ENCODE peak calls at places on chromosomes 3 and 15, in eight cellular contexts. One of them, this sample, is unnamed.

GRCh38 chr3:38454179-38454883 is 641 bp downstream of the ACVR2B start:
- DNase-seq in activated T-helper 1 cell treated with anti-CD3 and anti-CD28 coated beads, Interleukin-12 subunit alpha, Interleukin-12 subunit beta, Interleukin-2, Interleukin-4 antibody, amounts not matched to agents 30 ng/mL and 10 ng/mL and 1 ng/mL, durations not matched to agents 14 hours and 24 hours and 36 hours: peak
- DNase-seq in stimulated activated CD8-positive, alpha-beta memory T cell treated with anti-CD3 and anti-CD28 coated beads, Interleukin-4, amount 100 ng/mL, for 1 hour: no peak
- DNase-seq in SK-N-DZ: no peak
- DNase-seq in transverse colon: peak
- DNase-seq in GM23338: peak
- DNase-seq in activated T-cell treated with anti-CD3 and anti-CD28 coated beads, Interleukin-2, amount 50 U/mL, for 72 hours: peak
- DNase-seq in foreskin fibroblast: peak
- DNase-seq in this sample: peak

GRCh38 chr3:30637310-30638227 is 31.2 kb downstream of the TGFBR2 start:
- DNase-seq in activated T-helper 1 cell treated with anti-CD3 and anti-CD28 coated beads, Interleukin-12 subunit alpha, Interleukin-12 subunit beta, Interleukin-2, Interleukin-4 antibody, amounts not matched to agents 30 ng/mL and 10 ng/mL and 1 ng/mL, durations not matched to agents 14 hours and 24 hours and 36 hours: no peak
- DNase-seq in stimulated activated CD8-positive, alpha-beta memory T cell treated with anti-CD3 and anti-CD28 coated beads, Interleukin-4, amount 100 ng/mL, for 1 hour: no peak
- DNase-seq in SK-N-DZ: no peak
- DNase-seq in transverse colon: no peak
- DNase-seq in GM23338: no peak
- DNase-seq in activated T-cell treated with anti-CD3 and anti-CD28 coated beads, Interleukin-2, amount 50 U/mL, for 72 hours: no peak
- DNase-seq in foreskin fibroblast: no peak
- DNase-seq in this sample: no peak

GRCh38 chr3:124707667-124708066 is 22.6 kb upstream of the UMPS start:
- DNase-seq in activated T-helper 1 cell treated with anti-CD3 and anti-CD28 coated beads, Interleukin-12 subunit alpha, Interleukin-12 subunit beta, Interleukin-2, Interleukin-4 antibody, amounts not matched to agents 30 ng/mL and 10 ng/mL and 1 ng/mL, durations not matched to agents 14 hours and 24 hours and 36 hours: no peak
- DNase-seq in stimulated activated CD8-positive, alpha-beta memory T cell treated with anti-CD3 and anti-CD28 coated beads, Interleukin-4, amount 100 ng/mL, for 1 hour: no peak
- DNase-seq in SK-N-DZ: no peak
- DNase-seq in transverse colon: no peak
- DNase-seq in GM23338: peak
- DNase-seq in activated T-cell treated with anti-CD3 and anti-CD28 coated beads, Interleukin-2, amount 50 U/mL, for 72 hours: no peak
- DNase-seq in foreskin fibroblast: peak
- DNase-seq in this sample: no peak

GRCh38 chr3:50322386-50323091 is at the start of gene HYAL2:
- DNase-seq in activated T-helper 1 cell treated with anti-CD3 and anti-CD28 coated beads, Interleukin-12 subunit alpha, Interleukin-12 subunit beta, Interleukin-2, Interleukin-4 antibody, amounts not matched to agents 30 ng/mL and 10 ng/mL and 1 ng/mL, durations not matched to agents 14 hours and 24 hours and 36 hours: no peak
- DNase-seq in stimulated activated CD8-positive, alpha-beta memory T cell treated with anti-CD3 and anti-CD28 coated beads, Interleukin-4, amount 100 ng/mL, for 1 hour: no peak
- DNase-seq in SK-N-DZ: no peak
- DNase-seq in transverse colon: no peak
- DNase-seq in GM23338: peak
- DNase-seq in activated T-cell treated with anti-CD3 and anti-CD28 coated beads, Interleukin-2, amount 50 U/mL, for 72 hours: no peak
- DNase-seq in foreskin fibroblast: no peak
- DNase-seq in this sample: no peak

GRCh38 chr3:190384241-190384863 is 3.6 kb upstream of the CLDN16 start:
- DNase-seq in activated T-helper 1 cell treated with anti-CD3 and anti-CD28 coated beads, Interleukin-12 subunit alpha, Interleukin-12 subunit beta, Interleukin-2, Interleukin-4 antibody, amounts not matched to agents 30 ng/mL and 10 ng/mL and 1 ng/mL, durations not matched to agents 14 hours and 24 hours and 36 hours: no peak
- DNase-seq in stimulated activated CD8-positive, alpha-beta memory T cell treated with anti-CD3 and anti-CD28 coated beads, Interleukin-4, amount 100 ng/mL, for 1 hour: no peak
- DNase-seq in SK-N-DZ: no peak
- DNase-seq in transverse colon: peak
- DNase-seq in GM23338: peak
- DNase-seq in activated T-cell treated with anti-CD3 and anti-CD28 coated beads, Interleukin-2, amount 50 U/mL, for 72 hours: no peak
- DNase-seq in foreskin fibroblast: peak
- DNase-seq in this sample: peak

GRCh38 chr15:70147778-70148177 is 50.1 kb upstream of the TLE3 start:
- DNase-seq in activated T-helper 1 cell treated with anti-CD3 and anti-CD28 coated beads, Interleukin-12 subunit alpha, Interleukin-12 subunit beta, Interleukin-2, Interleukin-4 antibody, amounts not matched to agents 30 ng/mL and 10 ng/mL and 1 ng/mL, durations not matched to agents 14 hours and 24 hours and 36 hours: no peak
- DNase-seq in stimulated activated CD8-positive, alpha-beta memory T cell treated with anti-CD3 and anti-CD28 coated beads, Interleukin-4, amount 100 ng/mL, for 1 hour: no peak
- DNase-seq in SK-N-DZ: no peak
- DNase-seq in transverse colon: no peak
- DNase-seq in GM23338: no peak
- DNase-seq in activated T-cell treated with anti-CD3 and anti-CD28 coated beads, Interleukin-2, amount 50 U/mL, for 72 hours: no peak
- DNase-seq in foreskin fibroblast: no peak
- DNase-seq in this sample: no peak

GRCh38 chr3:58628823-58629562 is 37.6 kb downstream of the FAM3D start:
- DNase-seq in activated T-helper 1 cell treated with anti-CD3 and anti-CD28 coated beads, Interleukin-12 subunit alpha, Interleukin-12 subunit beta, Interleukin-2, Interleukin-4 antibody, amounts not matched to agents 30 ng/mL and 10 ng/mL and 1 ng/mL, durations not matched to agents 14 hours and 24 hours and 36 hours: no peak
- DNase-seq in stimulated activated CD8-positive, alpha-beta memory T cell treated with anti-CD3 and anti-CD28 coated beads, Interleukin-4, amount 100 ng/mL, for 1 hour: no peak
- DNase-seq in SK-N-DZ: no peak
- DNase-seq in transverse colon: peak
- DNase-seq in GM23338: no peak
- DNase-seq in activated T-cell treated with anti-CD3 and anti-CD28 coated beads, Interleukin-2, amount 50 U/mL, for 72 hours: no peak
- DNase-seq in foreskin fibroblast: peak
- DNase-seq in this sample: no peak

GRCh38 chr15:29220852-29221251 is 48.8 kb downstream of the NSMCE3 start:
- DNase-seq in activated T-helper 1 cell treated with anti-CD3 and anti-CD28 coated beads, Interleukin-12 subunit alpha, Interleukin-12 subunit beta, Interleukin-2, Interleukin-4 antibody, amounts not matched to agents 30 ng/mL and 10 ng/mL and 1 ng/mL, durations not matched to agents 14 hours and 24 hours and 36 hours: no peak
- DNase-seq in stimulated activated CD8-positive, alpha-beta memory T cell treated with anti-CD3 and anti-CD28 coated beads, Interleukin-4, amount 100 ng/mL, for 1 hour: no peak
- DNase-seq in SK-N-DZ: no peak
- DNase-seq in transverse colon: no peak
- DNase-seq in GM23338: no peak
- DNase-seq in activated T-cell treated with anti-CD3 and anti-CD28 coated beads, Interleukin-2, amount 50 U/mL, for 72 hours: no peak
- DNase-seq in foreskin fibroblast: no peak
- DNase-seq in this sample: no peak

GRCh38 chr15:66721501-66721937 is 19.5 kb downstream of the SMAD6 start:
- DNase-seq in activated T-helper 1 cell treated with anti-CD3 and anti-CD28 coated beads, Interleukin-12 subunit alpha, Interleukin-12 subunit beta, Interleukin-2, Interleukin-4 antibody, amounts not matched to agents 30 ng/mL and 10 ng/mL and 1 ng/mL, durations not matched to agents 14 hours and 24 hours and 36 hours: no peak
- DNase-seq in stimulated activated CD8-positive, alpha-beta memory T cell treated with anti-CD3 and anti-CD28 coated beads, Interleukin-4, amount 100 ng/mL, for 1 hour: no peak
- DNase-seq in SK-N-DZ: no peak
- DNase-seq in transverse colon: no peak
- DNase-seq in GM23338: no peak
- DNase-seq in activated T-cell treated with anti-CD3 and anti-CD28 coated beads, Interleukin-2, amount 50 U/mL, for 72 hours: no peak
- DNase-seq in foreskin fibroblast: peak
- DNase-seq in this sample: no peak

GRCh38 chr3:24387000-24387399 is 107.7 kb downstream of the THRB start:
- DNase-seq in activated T-helper 1 cell treated with anti-CD3 and anti-CD28 coated beads, Interleukin-12 subunit alpha, Interleukin-12 subunit beta, Interleukin-2, Interleukin-4 antibody, amounts not matched to agents 30 ng/mL and 10 ng/mL and 1 ng/mL, durations not matched to agents 14 hours and 24 hours and 36 hours: no peak
- DNase-seq in stimulated activated CD8-positive, alpha-beta memory T cell treated with anti-CD3 and anti-CD28 coated beads, Interleukin-4, amount 100 ng/mL, for 1 hour: no peak
- DNase-seq in SK-N-DZ: no peak
- DNase-seq in transverse colon: no peak
- DNase-seq in GM23338: no peak
- DNase-seq in activated T-cell treated with anti-CD3 and anti-CD28 coated beads, Interleukin-2, amount 50 U/mL, for 72 hours: no peak
- DNase-seq in foreskin fibroblast: peak
- DNase-seq in this sample: no peak

GRCh38 chr15:73873889-73874511 is 636 bp downstream of the TBC1D21 start:
- DNase-seq in activated T-helper 1 cell treated with anti-CD3 and anti-CD28 coated beads, Interleukin-12 subunit alpha, Interleukin-12 subunit beta, Interleukin-2, Interleukin-4 antibody, amounts not matched to agents 30 ng/mL and 10 ng/mL and 1 ng/mL, durations not matched to agents 14 hours and 24 hours and 36 hours: peak
- DNase-seq in stimulated activated CD8-positive, alpha-beta memory T cell treated with anti-CD3 and anti-CD28 coated beads, Interleukin-4, amount 100 ng/mL, for 1 hour: no peak
- DNase-seq in SK-N-DZ: peak
- DNase-seq in transverse colon: no peak
- DNase-seq in GM23338: peak
- DNase-seq in activated T-cell treated with anti-CD3 and anti-CD28 coated beads, Interleukin-2, amount 50 U/mL, for 72 hours: peak
- DNase-seq in foreskin fibroblast: peak
- DNase-seq in this sample: peak

GRCh38 chr15:58517252-58517681 is 85.5 kb downstream of the LIPC start:
- DNase-seq in activated T-helper 1 cell treated with anti-CD3 and anti-CD28 coated beads, Interleukin-12 subunit alpha, Interleukin-12 subunit beta, Interleukin-2, Interleukin-4 antibody, amounts not matched to agents 30 ng/mL and 10 ng/mL and 1 ng/mL, durations not matched to agents 14 hours and 24 hours and 36 hours: no peak
- DNase-seq in stimulated activated CD8-positive, alpha-beta memory T cell treated with anti-CD3 and anti-CD28 coated beads, Interleukin-4, amount 100 ng/mL, for 1 hour: no peak
- DNase-seq in SK-N-DZ: no peak
- DNase-seq in transverse colon: no peak
- DNase-seq in GM23338: peak
- DNase-seq in activated T-cell treated with anti-CD3 and anti-CD28 coated beads, Interleukin-2, amount 50 U/mL, for 72 hours: peak
- DNase-seq in foreskin fibroblast: no peak
- DNase-seq in this sample: no peak

GRCh38 chr3:32423534-32423933 is 31.9 kb downstream of the CMTM7 start:
- DNase-seq in activated T-helper 1 cell treated with anti-CD3 and anti-CD28 coated beads, Interleukin-12 subunit alpha, Interleukin-12 subunit beta, Interleukin-2, Interleukin-4 antibody, amounts not matched to agents 30 ng/mL and 10 ng/mL and 1 ng/mL, durations not matched to agents 14 hours and 24 hours and 36 hours: no peak
- DNase-seq in stimulated activated CD8-positive, alpha-beta memory T cell treated with anti-CD3 and anti-CD28 coated beads, Interleukin-4, amount 100 ng/mL, for 1 hour: no peak
- DNase-seq in SK-N-DZ: no peak
- DNase-seq in transverse colon: no peak
- DNase-seq in GM23338: no peak
- DNase-seq in activated T-cell treated with anti-CD3 and anti-CD28 coated beads, Interleukin-2, amount 50 U/mL, for 72 hours: no peak
- DNase-seq in foreskin fibroblast: no peak
- DNase-seq in this sample: peak

GRCh38 chr3:146577662-146578061 is 27.5 kb downstream of the PLSCR5 start:
- DNase-seq in activated T-helper 1 cell treated with anti-CD3 and anti-CD28 coated beads, Interleukin-12 subunit alpha, Interleukin-12 subunit beta, Interleukin-2, Interleukin-4 antibody, amounts not matched to agents 30 ng/mL and 10 ng/mL and 1 ng/mL, durations not matched to agents 14 hours and 24 hours and 36 hours: no peak
- DNase-seq in stimulated activated CD8-positive, alpha-beta memory T cell treated with anti-CD3 and anti-CD28 coated beads, Interleukin-4, amount 100 ng/mL, for 1 hour: no peak
- DNase-seq in SK-N-DZ: peak
- DNase-seq in transverse colon: peak
- DNase-seq in GM23338: peak
- DNase-seq in activated T-cell treated with anti-CD3 and anti-CD28 coated beads, Interleukin-2, amount 50 U/mL, for 72 hours: peak
- DNase-seq in foreskin fibroblast: peak
- DNase-seq in this sample: peak

GRCh38 chr3:72155391-72156064 is 370.6 kb upstream of the PROK2 start:
- DNase-seq in activated T-helper 1 cell treated with anti-CD3 and anti-CD28 coated beads, Interleukin-12 subunit alpha, Interleukin-12 subunit beta, Interleukin-2, Interleukin-4 antibody, amounts not matched to agents 30 ng/mL and 10 ng/mL and 1 ng/mL, durations not matched to agents 14 hours and 24 hours and 36 hours: no peak
- DNase-seq in stimulated activated CD8-positive, alpha-beta memory T cell treated with anti-CD3 and anti-CD28 coated beads, Interleukin-4, amount 100 ng/mL, for 1 hour: no peak
- DNase-seq in SK-N-DZ: no peak
- DNase-seq in transverse colon: peak
- DNase-seq in GM23338: no peak
- DNase-seq in activated T-cell treated with anti-CD3 and anti-CD28 coated beads, Interleukin-2, amount 50 U/mL, for 72 hours: no peak
- DNase-seq in foreskin fibroblast: peak
- DNase-seq in this sample: peak

GRCh38 chr15:99443768-99444446 is 121.9 kb upstream of the MEF2A start:
- DNase-seq in activated T-helper 1 cell treated with anti-CD3 and anti-CD28 coated beads, Interleukin-12 subunit alpha, Interleukin-12 subunit beta, Interleukin-2, Interleukin-4 antibody, amounts not matched to agents 30 ng/mL and 10 ng/mL and 1 ng/mL, durations not matched to agents 14 hours and 24 hours and 36 hours: no peak
- DNase-seq in stimulated activated CD8-positive, alpha-beta memory T cell treated with anti-CD3 and anti-CD28 coated beads, Interleukin-4, amount 100 ng/mL, for 1 hour: no peak
- DNase-seq in SK-N-DZ: no peak
- DNase-seq in transverse colon: no peak
- DNase-seq in GM23338: no peak
- DNase-seq in activated T-cell treated with anti-CD3 and anti-CD28 coated beads, Interleukin-2, amount 50 U/mL, for 72 hours: no peak
- DNase-seq in foreskin fibroblast: no peak
- DNase-seq in this sample: no peak

GRCh38 chr3:137047240-137047639 is 89.5 kb downstream of the IL20RB start:
- DNase-seq in activated T-helper 1 cell treated with anti-CD3 and anti-CD28 coated beads, Interleukin-12 subunit alpha, Interleukin-12 subunit beta, Interleukin-2, Interleukin-4 antibody, amounts not matched to agents 30 ng/mL and 10 ng/mL and 1 ng/mL, durations not matched to agents 14 hours and 24 hours and 36 hours: no peak
- DNase-seq in stimulated activated CD8-positive, alpha-beta memory T cell treated with anti-CD3 and anti-CD28 coated beads, Interleukin-4, amount 100 ng/mL, for 1 hour: no peak
- DNase-seq in SK-N-DZ: no peak
- DNase-seq in transverse colon: no peak
- DNase-seq in GM23338: peak
- DNase-seq in activated T-cell treated with anti-CD3 and anti-CD28 coated beads, Interleukin-2, amount 50 U/mL, for 72 hours: no peak
- DNase-seq in foreskin fibroblast: no peak
- DNase-seq in this sample: no peak

GRCh38 chr3:149340310-149340933 is 7.0 kb upstream of the TM4SF18 start:
- DNase-seq in activated T-helper 1 cell treated with anti-CD3 and anti-CD28 coated beads, Interleukin-12 subunit alpha, Interleukin-12 subunit beta, Interleukin-2, Interleukin-4 antibody, amounts not matched to agents 30 ng/mL and 10 ng/mL and 1 ng/mL, durations not matched to agents 14 hours and 24 hours and 36 hours: no peak
- DNase-seq in stimulated activated CD8-positive, alpha-beta memory T cell treated with anti-CD3 and anti-CD28 coated beads, Interleukin-4, amount 100 ng/mL, for 1 hour: no peak
- DNase-seq in SK-N-DZ: no peak
- DNase-seq in transverse colon: no peak
- DNase-seq in GM23338: no peak
- DNase-seq in activated T-cell treated with anti-CD3 and anti-CD28 coated beads, Interleukin-2, amount 50 U/mL, for 72 hours: no peak
- DNase-seq in foreskin fibroblast: peak
- DNase-seq in this sample: no peak

GRCh38 chr15:27570746-27571145 is 528.4 kb downstream of the OCA2 start:
- DNase-seq in activated T-helper 1 cell treated with anti-CD3 and anti-CD28 coated beads, Interleukin-12 subunit alpha, Interleukin-12 subunit beta, Interleukin-2, Interleukin-4 antibody, amounts not matched to agents 30 ng/mL and 10 ng/mL and 1 ng/mL, durations not matched to agents 14 hours and 24 hours and 36 hours: no peak
- DNase-seq in stimulated activated CD8-positive, alpha-beta memory T cell treated with anti-CD3 and anti-CD28 coated beads, Interleukin-4, amount 100 ng/mL, for 1 hour: no peak
- DNase-seq in SK-N-DZ: no peak
- DNase-seq in transverse colon: no peak
- DNase-seq in GM23338: no peak
- DNase-seq in activated T-cell treated with anti-CD3 and anti-CD28 coated beads, Interleukin-2, amount 50 U/mL, for 72 hours: no peak
- DNase-seq in foreskin fibroblast: no peak
- DNase-seq in this sample: no peak